ENCODE peak calls at places on chromosomes 2 and 18, in five cellular contexts. D, C, Q, W and U are unnamed samples.
A peak's percentile ranks its signal among the peaks of the same experiment; 100 is the strongest.

GRCh38 chr2:120763516-120763915 is 27.8 kb downstream of the GLI2 start:
- DNase-seq in D (no peak), C (peak; percentile 24), Q (no peak), W (no peak), U (no peak)

GRCh38 chr2:160384791-160385190 is 108.8 kb downstream of the RBMS1 start:
- DNase-seq in D (no peak), C (no peak), Q (no peak), W (no peak), U (no peak)

GRCh38 chr2:150570712-150571111 is 83.2 kb upstream of the RND3 start:
- DNase-seq in D (no peak), C (no peak), Q (no peak), W (peak; percentile 60), U (no peak)

GRCh38 chr2:113370478-113371091 is 66.9 kb upstream of the ZNG1B start:
- DNase-seq in D (peak; percentile 65), C (peak; percentile 75), Q (peak; percentile 84), W (peak; percentile 80), U (peak; percentile 52)

GRCh38 chr2:39530423-39530866 is 93.4 kb upstream of the MAP4K3 start:
- DNase-seq in D (no peak), C (no peak), Q (no peak), W (peak; percentile 60), U (peak; percentile 51)

GRCh38 chr2:117071556-117072102 is 742.9 kb upstream of the DDX18 start:
- DNase-seq in D (no peak), C (no peak), Q (no peak), W (no peak), U (no peak)

GRCh38 chr2:159987136-159987535 is 75.3 kb downstream of the PLA2R1 start:
- DNase-seq in D (no peak), C (no peak), Q (no peak), W (no peak), U (no peak)

GRCh38 chr18:48605408-48605845 is 66.6 kb downstream of the CTIF start:
- DNase-seq in D (peak; percentile 29), C (no peak), Q (no peak), W (no peak), U (no peak)

GRCh38 chr2:161992526-161992925 is 81.5 kb downstream of the DPP4 start:
- DNase-seq in D (no peak), C (no peak), Q (no peak), W (no peak), U (peak; percentile 42)

GRCh38 chr2:141968377-141968920 is 162.4 kb downstream of the LRP1B start:
- DNase-seq in D (no peak), C (no peak), Q (no peak), W (no peak), U (no peak)

GRCh38 chr2:172279843-172280242 is 147.5 kb upstream of the ITGA6 start:
- DNase-seq in D (no peak), C (no peak), Q (no peak), W (no peak), U (no peak)

GRCh38 chr18:63244585-63244984 is 75.0 kb downstream of the BCL2 start:
- DNase-seq in D (no peak), C (no peak), Q (no peak), W (no peak), U (no peak)

GRCh38 chr2:40120021-40120420 is 331.9 kb downstream of the SLC8A1 start:
- DNase-seq in D (no peak), C (no peak), Q (no peak), W (no peak), U (no peak)

GRCh38 chr2:62741954-62742722 is 36.6 kb downstream of the EHBP1 start:
- DNase-seq in D (no peak), C (no peak), Q (no peak), W (peak; percentile 16), U (no peak)

GRCh38 chr2:148642891-148643416 is 1.6 kb upstream of the EPC2 start:
- DNase-seq in D (peak; percentile 65), C (no peak), Q (peak; percentile 28), W (peak; percentile 34), U (no peak)

GRCh38 chr2:160952462-160952861 is 207.8 kb upstream of the TANK start:
- DNase-seq in D (no peak), C (peak; percentile 20), Q (peak; percentile 4), W (no peak), U (no peak)

GRCh38 chr18:3665780-3666525 is 216.0 kb downstream of the TGIF1 start:
- DNase-seq in D (peak; percentile 95), C (peak; percentile 88), Q (peak; percentile 87), W (peak; percentile 85), U (peak; percentile 54)

GRCh38 chr2:210792000-210792399 is 235.6 kb downstream of the CPS1 start:
- DNase-seq in D (no peak), C (no peak), Q (peak; percentile 9), W (no peak), U (no peak)

GRCh38 chr18:37499008-37499407 is 66.6 kb downstream of the CELF4 start:
- DNase-seq in D (no peak), C (no peak), Q (no peak), W (no peak), U (no peak)

GRCh38 chr2:231288535-231289078 is 90.2 kb downstream of the ARMC9 start:
- DNase-seq in D (no peak), C (peak; percentile 45), Q (no peak), W (no peak), U (no peak)
- H3K36me3 ChIP-seq in D (no peaks in the 10 kb centered on the region), C (no peaks in the 10 kb centered on the region), Q (no peaks in the 10 kb centered on the region), W (peaks cover 42% of the 10 kb centered on the region), U (no peaks in the 10 kb centered on the region)

GRCh38 chr18:59876310-59876626 is 23.5 kb upstream of the PMAIP1 start:
- DNase-seq in D (no peak), C (no peak), Q (no peak), W (no peak), U (no peak)
- H3K4me3 ChIP-seq in D (no peak overlapping the region), C (no peak overlapping the region), Q (no peak overlapping the region), W (no peak overlapping the region), U (no peak overlapping the region)

DNA sequence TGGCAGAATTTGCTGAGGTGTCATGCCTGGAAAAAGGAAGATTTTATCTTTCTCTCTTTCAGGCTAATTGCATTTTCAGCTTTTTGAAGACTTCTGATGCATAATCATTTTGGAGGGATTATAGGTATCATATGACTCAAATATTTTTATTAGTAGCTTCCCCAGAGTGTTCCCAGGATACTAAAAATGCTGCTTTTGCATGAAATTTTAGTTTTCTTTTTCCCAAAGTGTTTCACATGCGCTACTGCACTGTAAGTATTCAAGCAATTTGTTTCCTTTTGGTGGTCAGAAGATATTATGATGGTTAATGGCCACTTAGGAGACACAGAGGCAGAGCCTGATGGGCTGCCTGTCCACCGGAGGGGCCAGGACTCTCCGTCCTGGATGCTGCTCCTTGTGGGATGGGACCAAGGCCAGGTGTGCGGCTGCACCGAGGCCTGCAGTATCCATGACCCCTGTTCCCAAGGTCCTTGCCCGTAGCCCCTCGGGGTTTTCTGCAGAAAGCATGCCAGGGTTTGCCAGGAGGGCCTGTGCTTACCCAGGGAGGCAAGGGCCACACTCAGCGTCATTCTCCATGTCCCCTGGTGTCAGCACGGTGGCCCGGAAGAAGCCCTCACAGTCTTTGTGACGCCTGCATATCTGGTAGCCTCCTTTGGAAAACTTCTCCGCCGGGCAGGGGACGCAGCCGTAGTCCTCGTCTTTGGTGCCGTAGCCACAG is 60.2 kb downstream of the EDAR start:
- DNase-seq in D (no peak), C (no peak), Q (no peak), W (no peak), U (no peak)
- H3K27me3 ChIP-seq in D (no peaks in the 10 kb centered on the region), C (no peaks in the 10 kb centered on the region), Q (no peaks in the 10 kb centered on the region), W (peaks cover 13% of the 10 kb centered on the region), U (no peaks in the 10 kb centered on the region)

DNA sequence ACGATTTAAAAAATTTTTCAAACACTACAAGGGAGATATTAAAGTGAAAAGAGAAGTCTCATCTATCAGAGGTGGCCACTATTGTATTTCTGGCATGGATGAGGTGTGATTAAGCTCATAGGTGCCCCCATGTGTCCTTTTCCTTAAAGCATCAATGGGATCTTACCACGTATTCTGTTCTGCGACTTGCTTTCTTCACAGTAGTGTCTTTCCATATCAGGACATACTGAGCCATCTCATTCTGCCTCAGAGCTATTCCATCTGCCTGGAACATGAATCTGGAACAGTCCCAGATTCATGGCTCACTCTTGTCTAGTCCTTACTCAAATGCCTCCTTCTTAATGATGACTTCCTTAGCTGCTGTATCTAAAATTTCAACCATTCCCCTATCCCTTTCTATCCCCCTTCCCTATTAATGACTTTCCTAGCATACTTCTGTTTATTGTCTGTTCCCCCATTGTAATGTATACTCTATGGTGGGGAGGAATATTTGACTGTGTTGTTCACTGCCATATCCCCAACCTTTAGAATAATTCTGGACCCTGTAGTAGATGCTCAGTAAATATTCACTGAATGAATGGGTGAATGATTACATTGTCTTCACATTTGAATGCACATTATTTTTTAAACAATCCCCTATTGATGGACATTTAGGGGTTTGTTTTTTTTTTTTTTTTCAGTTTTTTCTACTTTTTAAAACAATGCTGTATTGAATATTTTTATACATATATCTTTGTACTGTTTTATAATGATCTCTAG is 11.1 kb downstream of the STAMBP start:
- DNase-seq in D (no peak), C (no peak), Q (no peak), W (no peak), U (no peak)
- H3K36me3 ChIP-seq in D (peaks cover 13% of the 10 kb centered on the region), C (peaks cover 5% of the 10 kb centered on the region), Q (no peaks in the 10 kb centered on the region), W (peaks cover 2% of the 10 kb centered on the region), U (peaks cover 19% of the 10 kb centered on the region)

GRCh38 chr2:213104089-213104902 is 47.1 kb downstream of the IKZF2 start:
- DNase-seq in D (no peak), C (no peak), Q (no peak), W (peak; percentile 24), U (peak; percentile 13)
- H3K4me3 ChIP-seq in D (no peak overlapping the region), C (no peak overlapping the region), Q (no peak overlapping the region), W (no peak overlapping the region), U (no peak overlapping the region)

DNA sequence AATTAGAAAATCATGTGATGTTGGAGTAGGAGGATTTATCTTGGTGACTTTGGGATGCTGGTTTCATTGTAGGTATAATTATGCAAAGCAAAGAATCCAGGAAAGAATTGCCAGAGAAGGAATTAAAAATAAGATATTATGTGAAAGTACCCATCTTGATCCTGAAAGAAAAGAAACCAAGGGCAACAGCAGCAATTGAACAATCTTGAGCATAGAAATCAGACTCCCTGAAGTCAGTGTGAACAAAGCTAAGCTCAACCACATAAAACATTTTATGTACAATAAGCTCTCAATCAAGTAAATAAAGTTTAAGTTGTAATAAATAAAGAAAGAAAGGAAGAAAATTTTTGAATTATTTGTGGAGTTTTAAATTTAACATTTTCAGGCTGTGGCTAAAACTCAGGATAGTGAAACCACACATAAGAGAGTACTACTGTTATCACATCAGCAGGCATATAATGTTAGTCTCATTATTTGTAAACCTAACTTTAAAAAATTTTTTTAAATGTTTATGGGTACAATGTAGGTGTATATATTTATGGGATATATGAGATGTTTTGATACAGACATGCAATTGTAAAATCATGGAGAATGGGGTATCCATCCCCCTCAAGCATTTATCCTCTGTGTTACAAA is 32.8 kb upstream of the GPR55 start:
- DNase-seq in D (no peak), C (no peak), Q (no peak), W (no peak), U (no peak)
- H3K27me3 ChIP-seq in D (no peaks in the 10 kb centered on the region), C (peaks cover 39% of the 10 kb centered on the region), Q (peaks cover 4% of the 10 kb centered on the region), W (no peaks in the 10 kb centered on the region), U (peaks cover 5% of the 10 kb centered on the region)